ENCODE peak calls at places on chromosome 16, in four cellular contexts. W, I, G and U are unnamed samples.

GRCh38 chr16:49698416-49698815 is 157.5 kb downstream of the ZNF423 start:
- DNase-seq in W (no peak), I (peak), G (no peak), U (no peak)

GRCh38 chr16:28609631-28610594 is at the start of gene SULT1A1:
- DNase-seq in W (no peak), G (peak), I (no peak), U (no peak)

GRCh38 chr16:58126451-58126968 is 2.7 kb downstream of the CFAP20 start:
- DNase-seq in W (no peak), I (no peak), G (no peak), U (no peak)

GRCh38 chr16:70685938-70686375 is at the start of gene MTSS2:
- DNase-seq in I (peak), G (peak), W (peak), U (no peak)

GRCh38 chr16:55853114-55853513 is 20.2 kb upstream of the CES1 start:
- DNase-seq in W (peak), I (no peak), G (no peak), U (no peak)

GRCh38 chr16:53080345-53081031 is 25.7 kb downstream of the CHD9 start:
- DNase-seq in G (peak), I (peak), W (peak), U (no peak)

GRCh38 chr16:17850626-17851265 is 380.0 kb upstream of the XYLT1 start:
- DNase-seq in I (no peak), W (no peak), G (no peak), U (no peak)

GRCh38 chr16:85328665-85329058 is 216.4 kb upstream of the CIBAR2 start:
- DNase-seq in W (no peak), G (no peak), I (no peak), U (no peak)

GRCh38 chr16:88591577-88592021 is 21.4 kb downstream of the ZC3H18 start:
- DNase-seq in G (peak), W (peak), I (no peak), U (no peak)

GRCh38 chr16:85080923-85081498 is 31.3 kb downstream of the CIBAR2 start:
- DNase-seq in I (no peak), W (no peak), G (no peak), U (no peak)

GRCh38 chr16:11510178-11510973 is 76.3 kb downstream of the LITAF start:
- DNase-seq in W (no peak), I (no peak), G (no peak), U (no peak)

GRCh38 chr16:29994613-29995329 is 646 bp downstream of the HIRIP3 start:
- DNase-seq in I (no peak), G (peak), W (peak), U (no peak)

GRCh38 chr16:85245307-85246172 is 133.3 kb upstream of the CIBAR2 start:
- DNase-seq in I (peak), W (peak), G (peak), U (peak)

GRCh38 chr16:66152841-66153525 is 213.5 kb upstream of the CDH5 start:
- DNase-seq in W (peak), G (no peak), I (no peak), U (no peak)

GRCh38 chr16:23509763-23510153 is 536 bp downstream of the GGA2 start:
- DNase-seq in W (peak), I (peak), G (peak), U (peak)

GRCh38 chr16:66427036-66427446 is at the start of gene BEAN1:
- DNase-seq in I (peak), G (peak), W (peak), U (no peak)

GRCh38 chr16:54505479-54506247 is 219.1 kb upstream of the IRX3 start:
- DNase-seq in I (no peak), G (no peak), W (no peak), U (no peak)

GRCh38 chr16:14062261-14062660 is 8.9 kb upstream of the MRTFB start:
- DNase-seq in W (no peak), I (no peak), G (no peak), U (no peak)

GRCh38 chr16:58433569-58433951 is 41.3 kb downstream of the GINS3 start:
- DNase-seq in G (no peak), W (no peak), I (no peak), U (no peak)

GRCh38 chr16:66894948-66895696 is 14.8 kb downstream of the PDP2 start:
- DNase-seq in W (peak), I (peak), G (peak), U (peak)

GRCh38 chr16:58124601-58124915 is 4.6 kb downstream of the CFAP20 start:
- DNase-seq in W (peak), G (no peak), I (no peak), U (no peak)

GRCh38 chr16:66070140-66070887 is 296.2 kb upstream of the CDH5 start:
- DNase-seq in G (peak), W (peak), I (no peak), U (no peak)

GRCh38 chr16:85557083-85557975 is 55.8 kb upstream of the GSE1 start:
- DNase-seq in I (no peak), G (peak), W (no peak), U (no peak)

GRCh38 chr16:75114946-75115825 is 1.4 kb downstream of the LDHD start:
- DNase-seq in G (no peak), I (no peak), W (no peak), U (no peak)

GRCh38 chr16:66344533-66345145 is 21.9 kb upstream of the CDH5 start:
- DNase-seq in G (peak), I (no peak), W (peak), U (no peak)

GRCh38 chr16:9275386-9275785 is 183.9 kb downstream of the HAPSTR1 start:
- DNase-seq in W (no peak), G (no peak), I (no peak), U (no peak)

GRCh38 chr16:76976101-76976500 is 214.9 kb upstream of the MON1B start:
- DNase-seq in W (no peak), I (no peak), G (no peak), U (no peak)

GRCh38 chr16:22186517-22186916 is 19.6 kb upstream of the EEF2K start:
- DNase-seq in W (no peak), I (no peak), G (no peak), U (no peak)

GRCh38 chr16:31876955-31877828 is 3.6 kb downstream of the ZNF267 start:
- DNase-seq in G (no peak), I (no peak), W (peak), U (no peak)

DNA sequence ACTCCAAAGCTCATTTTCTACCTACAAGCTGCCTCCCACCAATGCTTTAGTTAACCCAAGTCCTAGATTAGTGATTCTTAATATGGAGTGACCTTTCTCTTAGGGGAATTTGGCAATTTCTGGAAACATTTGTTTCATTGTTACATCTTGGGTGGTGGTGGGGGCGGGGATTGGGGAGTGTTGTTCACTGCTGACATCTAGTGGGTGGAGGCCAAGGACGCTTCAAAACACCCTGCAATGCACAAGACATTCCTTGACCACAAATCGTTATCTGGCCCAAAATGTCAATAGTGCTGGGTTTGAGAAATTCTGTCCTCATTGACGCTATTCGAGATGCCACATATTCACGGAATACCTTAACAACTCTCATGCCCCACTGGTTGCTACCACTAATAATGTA is 282.9 kb downstream of the RBFOX1 start:
- DNase-seq in I (no peak), G (no peak), W (no peak), U (no peak)
- TF ChIP-seq CTCF in I (no peak), G (no peak), W (no peak), U (no peak)

DNA sequence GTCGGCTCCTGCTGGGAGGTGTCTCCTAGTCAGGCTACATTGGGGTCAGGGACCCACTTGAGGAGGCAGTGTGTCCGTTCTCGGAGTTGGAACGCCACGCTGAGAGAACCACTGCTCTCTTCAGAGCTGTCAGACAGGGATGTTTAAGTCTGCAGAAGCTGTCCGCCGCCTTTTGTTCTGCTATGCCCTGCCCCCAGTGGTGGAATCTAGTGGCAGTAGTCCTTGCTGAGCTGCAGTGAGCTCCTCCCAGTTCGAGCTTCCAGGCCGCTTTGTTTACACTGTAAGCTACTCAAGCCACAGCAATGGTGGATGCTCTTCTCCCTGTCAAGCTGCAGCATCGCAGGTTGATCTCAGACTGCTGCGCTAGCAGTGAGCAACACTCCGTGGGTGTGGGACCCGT is 36.0 kb downstream of the ITFG1 start:
- DNase-seq in G (no peak), I (no peak), W (no peak), U (no peak)
- TF ChIP-seq CTCF in G (no peak), I (no peak), W (no peak), U (no peak)

GRCh38 chr16:16186820-16187219 is 36.5 kb downstream of the ABCC6 start:
- DNase-seq in W (no peak), G (no peak), I (no peak), U (no peak)

GRCh38 chr16:16184594-16184993 is 38.7 kb downstream of the ABCC6 start:
- DNase-seq in G (no peak), I (no peak), W (no peak), U (no peak)

GRCh38 chr16:16182918-16183317 is 40.4 kb downstream of the ABCC6 start:
- DNase-seq in G (no peak), W (no peak), I (no peak), U (no peak)

GRCh38 chr16:16185095-16185494 is 38.2 kb downstream of the ABCC6 start:
- DNase-seq in I (no peak), W (no peak), G (no peak), U (no peak)

DNA sequence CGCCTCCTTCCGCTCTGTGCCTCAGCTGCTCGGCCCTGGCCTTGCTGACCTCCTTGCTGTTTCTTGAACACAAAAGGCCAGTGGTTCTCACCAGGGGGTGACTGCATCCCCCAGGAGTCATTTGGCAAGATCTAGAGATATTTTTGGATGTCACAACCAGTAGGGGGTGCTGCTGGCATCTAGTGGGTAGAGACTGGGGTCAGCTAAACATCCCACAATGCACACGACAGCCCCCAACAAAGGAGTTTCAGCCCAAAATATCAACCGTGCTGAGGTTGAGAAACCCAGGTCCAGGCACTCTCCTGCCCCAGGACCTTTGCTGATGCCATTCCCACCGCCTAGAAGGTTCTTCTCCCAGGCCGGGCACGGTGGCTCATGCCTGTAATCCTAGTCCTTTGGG is 39.7 kb downstream of the ABCC6 start:
- DNase-seq in W (no peak), I (no peak), G (no peak), U (no peak)
- TF ChIP-seq CTCF in W (peak), I (no peak), G (no peak), U (no peak)

GRCh38 chr16:1512174-1512573 is 19.0 kb downstream of the TELO2 start:
- DNase-seq in G (no peak), I (no peak), W (no peak), U (no peak)
- TF ChIP-seq CTCF in G (no peak), I (no peak), W (no peak), U (no peak)

GRCh38 chr16:2854700-2855309 is 3.2 kb downstream of the PRSS22 start:
- DNase-seq in G (no peak), I (no peak), W (no peak), U (no peak)
- TF ChIP-seq CTCF in G (no peak), I (peak), W (peak), U (no peak)

GRCh38 chr16:89918453-89919347 is at the start of gene MC1R:
- DNase-seq in G (no peak), W (no peak), I (peak), U (no peak)
- TF ChIP-seq CTCF in G (no peak), W (peak), I (no peak), U (peak)